ENCODE peak calls at places on chromosome 13, in five cellular contexts. One of them, this sample, is unnamed.

GRCh38 chr13:64075543-64076271 is 2660.1 kb upstream of the PCDH20 start:
- DNase-seq in AG10803: no peak
- DNase-seq in stimulated activated CD8-positive, alpha-beta memory T cell treated with anti-CD3 and anti-CD28 coated beads, Interleukin-4, amount 100 ng/mL, for 24 hours: no peak
- DNase-seq in Peyer's patch: no peak
- DNase-seq in tibial artery: no peak
- DNase-seq in this sample: peak

GRCh38 chr13:33884506-33885221 is 66.7 kb downstream of the RFC3 start:
- DNase-seq in tibial artery: no peak
- DNase-seq in stimulated activated CD8-positive, alpha-beta memory T cell treated with anti-CD3 and anti-CD28 coated beads, Interleukin-4, amount 100 ng/mL, for 24 hours: no peak
- DNase-seq in Peyer's patch: no peak
- DNase-seq in AG10803: no peak
- DNase-seq in this sample: no peak

GRCh38 chr13:73948848-73949529 is 185.2 kb downstream of the KLF12 start:
- DNase-seq in stimulated activated CD8-positive, alpha-beta memory T cell treated with anti-CD3 and anti-CD28 coated beads, Interleukin-4, amount 100 ng/mL, for 24 hours: no peak
- DNase-seq in AG10803: no peak
- DNase-seq in Peyer's patch: no peak
- DNase-seq in tibial artery: no peak
- DNase-seq in this sample: no peak

GRCh38 chr13:46172531-46172991 is 9.4 kb downstream of the LCP1 start:
- DNase-seq in AG10803: no peak
- DNase-seq in stimulated activated CD8-positive, alpha-beta memory T cell treated with anti-CD3 and anti-CD28 coated beads, Interleukin-4, amount 100 ng/mL, for 24 hours: no peak
- DNase-seq in Peyer's patch: peak
- DNase-seq in tibial artery: peak
- DNase-seq in this sample: no peak

GRCh38 chr13:93309886-93310520 is 83.4 kb downstream of the GPC6 start:
- DNase-seq in Peyer's patch: no peak
- DNase-seq in stimulated activated CD8-positive, alpha-beta memory T cell treated with anti-CD3 and anti-CD28 coated beads, Interleukin-4, amount 100 ng/mL, for 24 hours: no peak
- DNase-seq in AG10803: peak
- DNase-seq in tibial artery: no peak
- DNase-seq in this sample: no peak

GRCh38 chr13:110645750-110646149 is 30.4 kb downstream of the NAXD start:
- DNase-seq in Peyer's patch: no peak
- DNase-seq in AG10803: no peak
- DNase-seq in stimulated activated CD8-positive, alpha-beta memory T cell treated with anti-CD3 and anti-CD28 coated beads, Interleukin-4, amount 100 ng/mL, for 24 hours: no peak
- DNase-seq in tibial artery: no peak
- DNase-seq in this sample: peak

GRCh38 chr13:110304256-110304655 is 2.7 kb downstream of the COL4A1 start:
- DNase-seq in tibial artery: no peak
- DNase-seq in stimulated activated CD8-positive, alpha-beta memory T cell treated with anti-CD3 and anti-CD28 coated beads, Interleukin-4, amount 100 ng/mL, for 24 hours: no peak
- DNase-seq in AG10803: peak
- DNase-seq in Peyer's patch: no peak
- DNase-seq in this sample: no peak

GRCh38 chr13:85985791-85986190 is 186.6 kb upstream of the SLITRK6 start:
- DNase-seq in Peyer's patch: no peak
- DNase-seq in stimulated activated CD8-positive, alpha-beta memory T cell treated with anti-CD3 and anti-CD28 coated beads, Interleukin-4, amount 100 ng/mL, for 24 hours: no peak
- DNase-seq in tibial artery: no peak
- DNase-seq in AG10803: no peak
- DNase-seq in this sample: no peak

GRCh38 chr13:20609145-20609544 is 42.2 kb downstream of the IFT88 start:
- DNase-seq in tibial artery: no peak
- DNase-seq in AG10803: peak
- DNase-seq in stimulated activated CD8-positive, alpha-beta memory T cell treated with anti-CD3 and anti-CD28 coated beads, Interleukin-4, amount 100 ng/mL, for 24 hours: no peak
- DNase-seq in Peyer's patch: no peak
- DNase-seq in this sample: no peak

GRCh38 chr13:94239135-94239534 is 240.3 kb downstream of the DCT start:
- DNase-seq in tibial artery: no peak
- DNase-seq in Peyer's patch: no peak
- DNase-seq in AG10803: peak
- DNase-seq in stimulated activated CD8-positive, alpha-beta memory T cell treated with anti-CD3 and anti-CD28 coated beads, Interleukin-4, amount 100 ng/mL, for 24 hours: no peak
- DNase-seq in this sample: no peak

GRCh38 chr13:91464336-91464735 is 65.9 kb downstream of the GPC5 start:
- DNase-seq in AG10803: no peak
- DNase-seq in tibial artery: no peak
- DNase-seq in stimulated activated CD8-positive, alpha-beta memory T cell treated with anti-CD3 and anti-CD28 coated beads, Interleukin-4, amount 100 ng/mL, for 24 hours: no peak
- DNase-seq in Peyer's patch: no peak
- DNase-seq in this sample: no peak

GRCh38 chr13:29543230-29544215 is 52.0 kb downstream of the SLC7A1 start:
- DNase-seq in tibial artery: no peak
- DNase-seq in Peyer's patch: no peak
- DNase-seq in AG10803: peak
- DNase-seq in stimulated activated CD8-positive, alpha-beta memory T cell treated with anti-CD3 and anti-CD28 coated beads, Interleukin-4, amount 100 ng/mL, for 24 hours: peak
- DNase-seq in this sample: no peak

GRCh38 chr13:51681037-51681678 is 96.9 kb downstream of the WDFY2 start:
- DNase-seq in tibial artery: no peak
- DNase-seq in stimulated activated CD8-positive, alpha-beta memory T cell treated with anti-CD3 and anti-CD28 coated beads, Interleukin-4, amount 100 ng/mL, for 24 hours: no peak
- DNase-seq in Peyer's patch: no peak
- DNase-seq in AG10803: peak
- DNase-seq in this sample: no peak

GRCh38 chr13:46523972-46524737 is 28.8 kb upstream of the LRCH1 start:
- DNase-seq in AG10803: peak
- DNase-seq in tibial artery: no peak
- DNase-seq in stimulated activated CD8-positive, alpha-beta memory T cell treated with anti-CD3 and anti-CD28 coated beads, Interleukin-4, amount 100 ng/mL, for 24 hours: no peak
- DNase-seq in Peyer's patch: no peak
- DNase-seq in this sample: no peak

GRCh38 chr13:33606692-33607091 is 211.3 kb upstream of the RFC3 start:
- DNase-seq in stimulated activated CD8-positive, alpha-beta memory T cell treated with anti-CD3 and anti-CD28 coated beads, Interleukin-4, amount 100 ng/mL, for 24 hours: no peak
- DNase-seq in tibial artery: no peak
- DNase-seq in AG10803: no peak
- DNase-seq in Peyer's patch: no peak
- DNase-seq in this sample: no peak

GRCh38 chr13:109755997-109756396 is 30.4 kb downstream of the IRS2 start:
- DNase-seq in AG10803: no peak
- DNase-seq in stimulated activated CD8-positive, alpha-beta memory T cell treated with anti-CD3 and anti-CD28 coated beads, Interleukin-4, amount 100 ng/mL, for 24 hours: no peak
- DNase-seq in Peyer's patch: no peak
- DNase-seq in tibial artery: no peak
- DNase-seq in this sample: no peak

GRCh38 chr13:29737061-29737460 is 113.4 kb downstream of the UBL3 start:
- DNase-seq in AG10803: no peak
- DNase-seq in stimulated activated CD8-positive, alpha-beta memory T cell treated with anti-CD3 and anti-CD28 coated beads, Interleukin-4, amount 100 ng/mL, for 24 hours: no peak
- DNase-seq in Peyer's patch: no peak
- DNase-seq in tibial artery: no peak
- DNase-seq in this sample: no peak

GRCh38 chr13:23963184-23963931 is 66.1 kb upstream of the C1QTNF9B start:
- DNase-seq in stimulated activated CD8-positive, alpha-beta memory T cell treated with anti-CD3 and anti-CD28 coated beads, Interleukin-4, amount 100 ng/mL, for 24 hours: no peak
- DNase-seq in AG10803: no peak
- DNase-seq in tibial artery: no peak
- DNase-seq in Peyer's patch: no peak
- DNase-seq in this sample: no peak

GRCh38 chr13:34941835-34942731 is at the start of gene NBEA:
- DNase-seq in Peyer's patch: peak
- DNase-seq in AG10803: peak
- DNase-seq in tibial artery: peak
- DNase-seq in stimulated activated CD8-positive, alpha-beta memory T cell treated with anti-CD3 and anti-CD28 coated beads, Interleukin-4, amount 100 ng/mL, for 24 hours: peak
- DNase-seq in this sample: peak

GRCh38 chr13:112616586-112617381 is 28.8 kb upstream of the TUBGCP3 start:
- DNase-seq in tibial artery: no peak
- DNase-seq in AG10803: peak
- DNase-seq in Peyer's patch: no peak
- DNase-seq in stimulated activated CD8-positive, alpha-beta memory T cell treated with anti-CD3 and anti-CD28 coated beads, Interleukin-4, amount 100 ng/mL, for 24 hours: no peak
- DNase-seq in this sample: peak

GRCh38 chr13:37202264-37202663 is 96.8 kb upstream of the CSNK1A1L start:
- DNase-seq in AG10803: peak
- DNase-seq in Peyer's patch: no peak
- DNase-seq in stimulated activated CD8-positive, alpha-beta memory T cell treated with anti-CD3 and anti-CD28 coated beads, Interleukin-4, amount 100 ng/mL, for 24 hours: no peak
- DNase-seq in tibial artery: no peak
- DNase-seq in this sample: no peak

GRCh38 chr13:77907653-77908341 is 10.8 kb downstream of the EDNRB start:
- DNase-seq in AG10803: no peak
- DNase-seq in tibial artery: no peak
- DNase-seq in Peyer's patch: no peak
- DNase-seq in stimulated activated CD8-positive, alpha-beta memory T cell treated with anti-CD3 and anti-CD28 coated beads, Interleukin-4, amount 100 ng/mL, for 24 hours: no peak
- DNase-seq in this sample: no peak

GRCh38 chr13:65932587-65933239 is 1297.4 kb downstream of the PCDH9 start:
- DNase-seq in Peyer's patch: no peak
- DNase-seq in AG10803: no peak
- DNase-seq in stimulated activated CD8-positive, alpha-beta memory T cell treated with anti-CD3 and anti-CD28 coated beads, Interleukin-4, amount 100 ng/mL, for 24 hours: no peak
- DNase-seq in tibial artery: no peak
- DNase-seq in this sample: no peak

GRCh38 chr13:112968910-112969691 is at the start of gene MCF2L:
- DNase-seq in tibial artery: no peak
- DNase-seq in AG10803: peak
- DNase-seq in stimulated activated CD8-positive, alpha-beta memory T cell treated with anti-CD3 and anti-CD28 coated beads, Interleukin-4, amount 100 ng/mL, for 24 hours: peak
- DNase-seq in Peyer's patch: peak
- DNase-seq in this sample: peak

GRCh38 chr13:40175639-40176038 is 490.8 kb downstream of the FOXO1 start:
- DNase-seq in Peyer's patch: no peak
- DNase-seq in stimulated activated CD8-positive, alpha-beta memory T cell treated with anti-CD3 and anti-CD28 coated beads, Interleukin-4, amount 100 ng/mL, for 24 hours: no peak
- DNase-seq in tibial artery: no peak
- DNase-seq in AG10803: peak
- DNase-seq in this sample: no peak

GRCh38 chr13:112603641-112604220 is 15.8 kb upstream of the TUBGCP3 start:
- DNase-seq in tibial artery: no peak
- DNase-seq in AG10803: no peak
- DNase-seq in stimulated activated CD8-positive, alpha-beta memory T cell treated with anti-CD3 and anti-CD28 coated beads, Interleukin-4, amount 100 ng/mL, for 24 hours: no peak
- DNase-seq in Peyer's patch: no peak
- DNase-seq in this sample: peak

GRCh38 chr13:90868321-90868920 is 479.1 kb upstream of the MIR17HG start:
- DNase-seq in stimulated activated CD8-positive, alpha-beta memory T cell treated with anti-CD3 and anti-CD28 coated beads, Interleukin-4, amount 100 ng/mL, for 24 hours: no peak
- DNase-seq in tibial artery: no peak
- DNase-seq in Peyer's patch: no peak
- DNase-seq in AG10803: peak
- DNase-seq in this sample: no peak

GRCh38 chr13:98489446-98490194 is 87.3 kb downstream of the STK24 start:
- DNase-seq in Peyer's patch: no peak
- DNase-seq in AG10803: no peak
- DNase-seq in tibial artery: no peak
- DNase-seq in stimulated activated CD8-positive, alpha-beta memory T cell treated with anti-CD3 and anti-CD28 coated beads, Interleukin-4, amount 100 ng/mL, for 24 hours: no peak
- DNase-seq in this sample: no peak

GRCh38 chr13:113812140-113813036 is 51.5 kb downstream of the GAS6 start:
- DNase-seq in AG10803: no peak
- DNase-seq in tibial artery: no peak
- DNase-seq in Peyer's patch: no peak
- DNase-seq in stimulated activated CD8-positive, alpha-beta memory T cell treated with anti-CD3 and anti-CD28 coated beads, Interleukin-4, amount 100 ng/mL, for 24 hours: no peak
- DNase-seq in this sample: no peak

GRCh38 chr13:71814806-71815205 is 52.2 kb downstream of the DACH1 start:
- DNase-seq in stimulated activated CD8-positive, alpha-beta memory T cell treated with anti-CD3 and anti-CD28 coated beads, Interleukin-4, amount 100 ng/mL, for 24 hours: no peak
- DNase-seq in tibial artery: no peak
- DNase-seq in Peyer's patch: no peak
- DNase-seq in AG10803: no peak
- DNase-seq in this sample: no peak

GRCh38 chr13:113123226-113124150 is 889 bp downstream of the F10 start:
- DNase-seq in tibial artery: no peak
- DNase-seq in AG10803: no peak
- DNase-seq in Peyer's patch: no peak
- DNase-seq in stimulated activated CD8-positive, alpha-beta memory T cell treated with anti-CD3 and anti-CD28 coated beads, Interleukin-4, amount 100 ng/mL, for 24 hours: no peak
- DNase-seq in this sample: peak

GRCh38 chr13:110285991-110286923 is 20.7 kb downstream of the COL4A1 start:
- DNase-seq in tibial artery: no peak
- DNase-seq in stimulated activated CD8-positive, alpha-beta memory T cell treated with anti-CD3 and anti-CD28 coated beads, Interleukin-4, amount 100 ng/mL, for 24 hours: no peak
- DNase-seq in Peyer's patch: no peak
- DNase-seq in AG10803: no peak
- DNase-seq in this sample: no peak

GRCh38 chr13:31880849-31881494 is 141.6 kb downstream of the RXFP2 start:
- DNase-seq in Peyer's patch: no peak
- DNase-seq in stimulated activated CD8-positive, alpha-beta memory T cell treated with anti-CD3 and anti-CD28 coated beads, Interleukin-4, amount 100 ng/mL, for 24 hours: no peak
- DNase-seq in AG10803: no peak
- DNase-seq in tibial artery: no peak
- DNase-seq in this sample: no peak

GRCh38 chr13:66795636-66796035 is 434.5 kb downstream of the PCDH9 start:
- DNase-seq in tibial artery: no peak
- DNase-seq in AG10803: no peak
- DNase-seq in Peyer's patch: no peak
- DNase-seq in stimulated activated CD8-positive, alpha-beta memory T cell treated with anti-CD3 and anti-CD28 coated beads, Interleukin-4, amount 100 ng/mL, for 24 hours: no peak
- DNase-seq in this sample: no peak

GRCh38 chr13:34748078-34748477 is 194.0 kb upstream of the NBEA start:
- DNase-seq in Peyer's patch: no peak
- DNase-seq in tibial artery: no peak
- DNase-seq in AG10803: peak
- DNase-seq in stimulated activated CD8-positive, alpha-beta memory T cell treated with anti-CD3 and anti-CD28 coated beads, Interleukin-4, amount 100 ng/mL, for 24 hours: no peak
- DNase-seq in this sample: no peak

GRCh38 chr13:60689076-60689475 is 292.1 kb downstream of the TDRD3 start:
- DNase-seq in stimulated activated CD8-positive, alpha-beta memory T cell treated with anti-CD3 and anti-CD28 coated beads, Interleukin-4, amount 100 ng/mL, for 24 hours: no peak
- DNase-seq in tibial artery: no peak
- DNase-seq in Peyer's patch: no peak
- DNase-seq in AG10803: no peak
- DNase-seq in this sample: no peak